ENCODE peak calls at places on chromosome 16, in nine cellular contexts. U is ovary, B is suprapubic skin, E is endothelial cell of umbilical vein, N is spleen, P is breast epithelium, G is heart left ventricle, C is IMR-90, T is esophagus squamous epithelium. D is an unnamed sample.
A peak's percentile ranks its signal among the peaks of the same experiment; 100 is the strongest.

GRCh38 chr16:1145383-1146100 is 7.4 kb upstream of the CACNA1H start:
- DNase-seq in U (peak; percentile 72), B (no peak), E (no peak), N (no peak), P (no peak), G (no peak), C (no peak), T (no peak), D (no peak)

GRCh38 chr16:7763111-7763510 is 430.5 kb downstream of the RBFOX1 start:
- DNase-seq in U (no peak), B (no peak), E (no peak), N (no peak), P (no peak), G (no peak), C (no peak), T (no peak), D (no peak)

GRCh38 chr16:53519417-53520091 is 16.5 kb upstream of the AKTIP start:
- DNase-seq in U (no peak), B (peak; percentile 15), E (no peak), N (no peak), P (no peak), G (no peak), C (no peak), T (no peak), D (no peak)

GRCh38 chr16:13453325-13453724 is 466.6 kb upstream of the ERCC4 start:
- DNase-seq in U (no peak), B (no peak), E (no peak), N (no peak), P (peak; percentile 23), G (no peak), C (no peak), T (no peak), D (no peak)

GRCh38 chr16:46830417-46830901 is 521 bp downstream of the C16orf87 start:
- DNase-seq in U (no peak), B (peak; percentile 69), E (no peak), N (peak; percentile 92), P (no peak), G (peak; percentile 39), C (no peak), T (no peak), D (no peak)

GRCh38 chr16:65388592-65388991 is 266.7 kb upstream of the CDH11 start:
- DNase-seq in U (no peak), B (no peak), E (no peak), N (no peak), P (no peak), G (no peak), C (peak; percentile 69), T (no peak), D (no peak)

GRCh38 chr16:10242916-10243315 is 60.7 kb upstream of the GRIN2A start:
- DNase-seq in U (no peak), B (no peak), E (no peak), N (no peak), P (no peak), G (no peak), C (no peak), T (no peak), D (no peak)

GRCh38 chr16:57639172-57639571 is 10.7 kb downstream of the ADGRG1 start:
- DNase-seq in U (peak; percentile 57), B (no peak), E (no peak), N (no peak), P (no peak), G (no peak), C (no peak), T (no peak), D (no peak)

DNA sequence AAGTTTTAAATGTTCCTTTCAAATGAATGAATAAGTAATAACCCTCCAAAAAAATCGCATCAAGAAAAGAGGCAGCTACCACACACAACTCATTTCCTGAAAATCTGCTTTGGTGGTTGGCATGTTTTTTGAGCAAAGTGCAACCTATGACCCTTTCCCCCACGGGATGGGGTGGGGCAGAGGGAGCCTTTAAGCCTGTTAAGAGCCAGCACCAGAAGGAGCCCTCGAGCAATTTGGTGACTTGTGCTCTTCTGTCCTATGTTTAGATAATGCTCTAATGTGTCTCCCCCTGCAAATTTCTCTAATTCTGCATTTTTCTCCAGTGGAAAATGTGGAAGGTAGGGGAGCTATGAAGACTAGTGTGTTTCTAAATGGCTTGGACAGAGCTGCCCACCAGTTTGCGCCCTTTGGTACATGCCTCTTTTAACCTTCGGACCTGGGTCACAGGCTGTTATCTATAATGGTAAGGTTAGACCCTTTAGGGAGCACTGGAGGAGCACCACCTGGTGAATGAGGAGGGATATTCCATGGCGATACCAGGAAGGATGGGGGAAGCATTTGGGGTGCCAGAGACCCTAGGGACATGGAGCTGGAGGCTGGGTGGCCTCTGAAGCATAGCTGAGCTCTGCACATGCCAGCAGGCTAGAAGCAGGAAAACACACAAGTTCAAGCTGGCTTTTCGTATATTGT is 1.6 kb downstream of the PYCARD start:
- DNase-seq in U (no peak), B (no peak), E (no peak), N (peak; percentile 74), P (no peak), G (no peak), C (no peak), T (no peak), D (no peak)
- TF ChIP-seq POLR2A in U (no peak), B (no peak), E (no peak), N (no peak), P (no peak), G (no peak), C (no peak), T (no peak), D (no peak)

GRCh38 chr16:20298452-20298851 is 28.9 kb downstream of the GP2 start:
- DNase-seq in U (no peak), B (no peak), E (no peak), N (no peak), P (no peak), G (no peak), C (no peak), T (no peak), D (no peak)

GRCh38 chr16:20301840-20302239 is 25.5 kb downstream of the GP2 start:
- DNase-seq in U (no peak), B (no peak), E (no peak), N (no peak), P (no peak), G (no peak), C (no peak), T (no peak), D (no peak)

GRCh38 chr16:20302389-20302788 is 24.9 kb downstream of the GP2 start:
- DNase-seq in U (no peak), B (no peak), E (no peak), N (no peak), P (no peak), G (no peak), C (no peak), T (no peak), D (no peak)

GRCh38 chr16:20303012-20303411 is 24.3 kb downstream of the GP2 start:
- DNase-seq in U (no peak), B (no peak), E (no peak), N (no peak), P (no peak), G (no peak), C (no peak), T (no peak), D (no peak)

DNA sequence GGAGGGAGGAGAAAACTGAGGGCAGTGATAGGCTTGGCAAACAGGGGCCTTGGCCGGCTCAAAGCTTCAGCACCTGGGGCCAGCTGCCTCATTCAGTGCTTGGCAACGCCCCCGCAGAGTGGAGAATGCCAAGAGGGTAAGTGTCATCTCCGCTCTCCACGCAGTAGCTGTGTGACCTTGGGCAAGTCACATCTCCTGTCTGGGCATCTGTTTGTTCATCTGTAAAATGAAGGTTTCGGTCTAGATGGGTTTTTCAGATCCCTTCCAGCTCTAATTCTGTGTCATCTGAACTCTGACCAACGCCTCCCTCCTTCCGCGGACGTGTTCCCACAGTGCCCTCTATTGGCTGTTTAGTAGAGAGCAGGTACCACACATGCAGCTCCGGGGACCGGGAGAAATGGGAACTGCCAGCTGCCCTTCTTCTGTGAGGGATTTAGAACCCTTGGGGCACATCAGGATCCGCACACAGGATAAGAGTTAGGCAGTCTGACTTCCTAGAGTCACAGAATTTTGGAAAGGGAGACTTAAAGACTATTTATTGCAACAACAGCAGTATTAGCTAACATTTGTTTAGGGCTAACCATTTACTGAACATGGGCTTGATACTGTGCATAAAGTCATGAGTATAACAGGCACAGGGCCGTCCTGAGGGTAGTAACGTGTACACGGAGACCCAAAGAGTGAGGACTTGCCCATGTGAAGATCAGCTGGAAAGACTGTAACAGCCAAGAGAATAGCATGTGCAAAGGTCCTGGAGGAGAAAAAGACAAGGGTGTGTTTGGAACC is 26.8 kb downstream of the GP2 start:
- DNase-seq in U (no peak), B (no peak), E (peak; percentile 39), N (no peak), P (no peak), G (no peak), C (peak; percentile 41), T (no peak), D (no peak)
- H3K9me3 ChIP-seq in U (no peaks in the 10 kb centered on the region), B (no peaks in the 10 kb centered on the region), E (no peaks in the 10 kb centered on the region), N (no peaks in the 10 kb centered on the region), P (no peaks in the 10 kb centered on the region), G (no peaks in the 10 kb centered on the region), C (no peaks in the 10 kb centered on the region), T (no peaks in the 10 kb centered on the region), D (no peaks in the 10 kb centered on the region)

GRCh38 chr16:88735121-88735520 is 28.8 kb downstream of the CTU2 start:
- DNase-seq in U (no peak), B (no peak), E (no peak), N (no peak), P (no peak), G (no peak), C (no peak), T (no peak), D (no peak)

GRCh38 chr16:88736496-88736895 is 30.2 kb downstream of the CTU2 start:
- DNase-seq in U (no peak), B (no peak), E (no peak), N (no peak), P (no peak), G (no peak), C (no peak), T (no peak), D (no peak)

GRCh38 chr16:88735616-88736015 is 29.3 kb downstream of the CTU2 start:
- DNase-seq in U (no peak), B (no peak), E (no peak), N (no peak), P (no peak), G (no peak), C (no peak), T (no peak), D (no peak)

GRCh38 chr16:88737298-88738166 is 31.2 kb downstream of the CTU2 start:
- DNase-seq in U (peak; percentile 86), B (no peak), E (peak; percentile 50), N (peak; percentile 96), P (peak; percentile 64), G (peak; percentile 74), C (peak; percentile 70), T (no peak), D (no peak)

DNA sequence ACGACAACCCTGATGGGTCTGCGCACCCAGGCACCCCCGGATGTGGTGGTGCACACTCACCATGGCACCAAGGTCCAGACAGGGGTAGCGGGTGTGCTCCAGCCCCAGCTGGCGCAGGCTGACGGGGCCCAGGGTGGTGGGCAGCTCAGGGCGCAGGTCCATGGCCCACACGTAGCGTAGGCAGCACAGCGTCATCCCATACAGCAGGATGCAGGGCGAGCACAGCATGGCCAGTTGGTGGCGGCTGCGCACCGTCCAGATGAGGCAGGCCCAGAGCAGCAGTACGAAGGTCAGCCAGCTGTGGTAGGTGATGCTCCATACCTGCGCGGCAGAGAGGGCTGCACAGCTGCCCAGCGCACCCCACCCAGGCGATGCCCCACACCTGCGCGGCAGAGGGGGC is 29.8 kb downstream of the CTU2 start:
- DNase-seq in U (no peak), B (no peak), E (no peak), N (no peak), P (no peak), G (no peak), C (no peak), T (no peak), D (no peak)
- TF ChIP-seq POLR2A in U (no peak), B (no peak), E (no peak), N (no peak), P (no peak), G (no peak), C (no peak), T (no peak), D (no peak)

GRCh38 chr16:63933841-63934240 is 1188.0 kb downstream of the CDH11 start:
- DNase-seq in U (no peak), B (no peak), E (no peak), N (no peak), P (no peak), G (no peak), C (no peak), T (no peak), D (no peak)

GRCh38 chr16:63943568-63943967 is 1178.3 kb downstream of the CDH11 start:
- DNase-seq in U (no peak), B (no peak), E (no peak), N (no peak), P (no peak), G (no peak), C (no peak), T (no peak), D (no peak)

DNA sequence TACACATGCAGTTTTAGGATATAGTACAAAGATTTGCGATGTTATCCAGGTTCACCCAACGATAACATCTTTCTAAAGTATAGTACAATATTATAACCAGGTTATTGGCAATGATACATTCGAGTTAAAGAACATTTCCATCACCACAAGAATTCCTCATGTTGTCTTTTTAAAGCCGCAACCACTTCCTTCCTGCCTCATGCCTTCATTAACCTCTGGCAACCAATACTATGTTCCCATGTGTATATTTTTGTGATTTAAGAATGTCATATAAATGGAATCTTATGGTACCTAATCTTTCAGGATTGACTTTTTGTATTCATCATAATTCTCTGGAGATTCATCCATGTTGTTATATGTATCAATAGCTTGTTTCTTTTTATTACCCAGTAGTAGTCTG is 1183.2 kb downstream of the CDH11 start:
- DNase-seq in U (no peak), B (no peak), E (no peak), N (no peak), P (no peak), G (no peak), C (no peak), T (no peak), D (no peak)
- H3K9me3 ChIP-seq in U (no peaks in the 10 kb centered on the region), B (no peaks in the 10 kb centered on the region), E (no peaks in the 10 kb centered on the region), N (no peaks in the 10 kb centered on the region), P (no peaks in the 10 kb centered on the region), G (no peaks in the 10 kb centered on the region), C (no peaks in the 10 kb centered on the region), T (no peaks in the 10 kb centered on the region), D (no peaks in the 10 kb centered on the region)